ENCODE peak calls at places on chromosome 13, in ten cellular contexts. J is foreskin fibroblast, U is NCI-H1092, P is AG08395, Z is stomach, C is keratinocyte, Y is OCI-M1, X is NCI-H2227 treated with DMSO at 0.1 percent for 48 hours, Q is hypothalamus, L is non-pigmented ciliary epithelial cell. H is an unnamed sample.

GRCh38 chr13:78659450-78660110 is 625 bp upstream of the OBI1 start:
- DNase-seq in J (peak), U (no peak), P (peak), Z (no peak), C (no peak), Y (peak), X (no peak), Q (no peak), L (no peak), H (no peak)

GRCh38 chr13:87661471-87661870 is 9.7 kb upstream of the SLITRK5 start:
- DNase-seq in J (no peak), U (no peak), P (no peak), Z (no peak), C (no peak), Y (no peak), X (no peak), Q (no peak), L (peak), H (peak)

GRCh38 chr13:48818495-48818961 is 157.2 kb upstream of the FNDC3A start:
- DNase-seq in J (peak), U (no peak), P (peak), Z (no peak), C (peak), Y (no peak), X (no peak), Q (no peak), L (peak), H (peak)

GRCh38 chr13:24050292-24050711 is 110.2 kb upstream of the SPATA13 start:
- DNase-seq in J (peak), U (no peak), P (peak), Z (peak), C (no peak), Y (no peak), X (no peak), Q (peak), L (no peak), H (no peak)

GRCh38 chr13:20566424-20566916 is 487 bp upstream of the IFT88 start:
- DNase-seq in J (peak), U (no peak), P (no peak), Z (no peak), C (no peak), Y (peak), X (no peak), Q (no peak), L (peak), H (no peak)

GRCh38 chr13:25766576-25766975 is 285.2 kb downstream of the SHISA2 start:
- DNase-seq in J (no peak), U (no peak), P (no peak), Z (no peak), C (no peak), Y (no peak), X (no peak), Q (no peak), L (no peak), H (no peak)

GRCh38 chr13:26946675-26947342 is 186.2 kb upstream of the GPR12 start:
- DNase-seq in J (peak), U (peak), P (peak), Z (no peak), C (no peak), Y (peak), X (peak), Q (no peak), L (no peak), H (no peak)

GRCh38 chr13:39210961-39211534 is 172.8 kb downstream of the NHLRC3 start:
- DNase-seq in J (peak), U (no peak), P (peak), Z (no peak), C (peak), Y (no peak), X (no peak), Q (no peak), L (no peak), H (peak)

GRCh38 chr13:102869948-102870676 is 24.3 kb downstream of the ERCC5 start:
- DNase-seq in J (peak), U (no peak), P (no peak), Z (no peak), C (no peak), Y (peak), X (no peak), Q (no peak), L (no peak), H (peak)

GRCh38 chr13:31073859-31074718 is 87.6 kb downstream of the HSPH1 start:
- DNase-seq in J (peak), U (no peak), P (no peak), Z (no peak), C (no peak), Y (no peak), X (peak), Q (no peak), L (no peak), H (no peak)

GRCh38 chr13:78595458-78595818 is 7.9 kb downstream of the POU4F1 start:
- DNase-seq in J (peak), U (no peak), P (no peak), Z (no peak), C (no peak), Y (no peak), X (peak), Q (no peak), L (no peak), H (no peak)

GRCh38 chr13:35016362-35017148 is 74.5 kb downstream of the NBEA start:
- DNase-seq in J (no peak), U (no peak), P (no peak), Z (no peak), C (no peak), Y (no peak), X (peak), Q (no peak), L (no peak), H (no peak)

GRCh38 chr13:42525035-42525504 is 48.9 kb upstream of the TNFSF11 start:
- DNase-seq in J (peak), U (no peak), P (no peak), Z (no peak), C (no peak), Y (no peak), X (no peak), Q (no peak), L (peak), H (peak)

GRCh38 chr13:100515410-100515800 is 73.2 kb downstream of the GGACT start:
- DNase-seq in J (no peak), U (no peak), P (no peak), Z (no peak), C (no peak), Y (no peak), X (peak), Q (no peak), L (no peak), H (no peak)

GRCh38 chr13:63497601-63498000 is 2082.0 kb upstream of the PCDH20 start:
- DNase-seq in J (peak), U (no peak), P (peak), Z (no peak), C (no peak), Y (no peak), X (no peak), Q (no peak), L (no peak), H (no peak)

GRCh38 chr13:48493076-48493765 is 39.7 kb downstream of the RCBTB2 start:
- DNase-seq in J (peak), U (no peak), P (no peak), Z (no peak), C (no peak), Y (peak), X (no peak), Q (no peak), L (no peak), H (no peak)

GRCh38 chr13:87089391-87089790 is 581.8 kb upstream of the SLITRK5 start:
- DNase-seq in J (peak), U (no peak), P (peak), Z (no peak), C (no peak), Y (no peak), X (no peak), Q (no peak), L (peak), H (peak)

GRCh38 chr13:79990048-79990447 is 350.9 kb downstream of the SPRY2 start:
- DNase-seq in J (peak), U (no peak), P (no peak), Z (no peak), C (no peak), Y (no peak), X (no peak), Q (no peak), L (no peak), H (no peak)

GRCh38 chr13:46595136-46595917 is 42.4 kb downstream of the LRCH1 start:
- DNase-seq in J (peak), U (no peak), P (no peak), Z (no peak), C (peak), Y (no peak), X (no peak), Q (no peak), L (no peak), H (peak)

GRCh38 chr13:33347866-33348265 is 62.3 kb upstream of the STARD13 start:
- DNase-seq in J (no peak), U (no peak), P (no peak), Z (no peak), C (no peak), Y (no peak), X (no peak), Q (peak), L (no peak), H (no peak)

GRCh38 chr13:35824825-35825224 is 306.4 kb downstream of the DCLK1 start:
- DNase-seq in J (no peak), U (no peak), P (no peak), Z (no peak), C (no peak), Y (no peak), X (no peak), Q (no peak), L (no peak), H (no peak)

GRCh38 chr13:19591864-19592263 is 30.5 kb upstream of the TPTE2 start:
- DNase-seq in J (no peak), U (no peak), P (no peak), Z (no peak), C (no peak), Y (no peak), X (no peak), Q (no peak), L (no peak), H (no peak)

H was measured in NCI-H226.